ENCODE peak calls at places on chromosomes 3 and 15, in ten cellular contexts. K is hepatocyte, A is left lung, F is ascending aorta, N is cardiac muscle cell, G is adrenal gland, L is heart left ventricle, Z is A549, R is heart right ventricle, U is ovary. Q is an unnamed sample.

GRCh38 chr3:98359250-98359649 is 5.6 kb downstream of the OR5K4 start:
- DNase-seq in K (no peak), A (no peak), F (no peak), N (no peak), G (no peak), L (no peak), Z (no peak), R (no peak), U (no peak), Q (no peak)

GRCh38 chr15:32763295-32763694 is 45.5 kb downstream of the GREM1 start:
- DNase-seq in K (no peak), A (no peak), F (no peak), N (no peak), G (no peak), L (no peak), Z (no peak), R (no peak), U (no peak), Q (no peak)

GRCh38 chr3:141011511-141012262 is 39.5 kb upstream of the SPSB4 start:
- DNase-seq in K (peak; percentile 89), A (peak; percentile 70), F (peak; percentile 77), N (peak; percentile 67), G (peak; percentile 76), L (peak; percentile 82), Z (peak; percentile 56), R (peak; percentile 85), U (peak; percentile 85), Q (peak; percentile 64)

GRCh38 chr3:134034005-134034785 is 4.5 kb upstream of the SLCO2A1 start:
- DNase-seq in K (no peak), A (no peak), F (no peak), N (no peak), G (no peak), L (no peak), Z (no peak), R (no peak), U (no peak), Q (no peak)

GRCh38 chr15:31308185-31308639 is 18.4 kb upstream of the KLF13 start:
- DNase-seq in K (no peak), A (no peak), F (peak; percentile 39), N (no peak), G (no peak), L (no peak), Z (no peak), R (no peak), U (no peak), Q (no peak)

GRCh38 chr3:120274739-120275167 is 10.3 kb downstream of the GPR156 start:
- DNase-seq in K (no peak), A (peak; percentile 37), F (no peak), N (peak; percentile 41), G (peak; percentile 35), L (peak; percentile 69), Z (peak; percentile 21), R (peak; percentile 31), U (no peak), Q (no peak)

GRCh38 chr15:78387678-78388077 is 47.5 kb downstream of the CRABP1 start:
- DNase-seq in K (no peak), A (no peak), F (no peak), N (no peak), G (no peak), L (no peak), Z (no peak), R (no peak), U (no peak), Q (no peak)

GRCh38 chr15:59165726-59166125 is 40.9 kb upstream of the LDHAL6B start:
- DNase-seq in K (no peak), A (no peak), F (no peak), N (peak; percentile 22), G (no peak), L (no peak), Z (no peak), R (no peak), U (no peak), Q (no peak)

GRCh38 chr3:184777566-184778356 is 34.2 kb upstream of the VPS8 start:
- DNase-seq in K (peak; percentile 93), A (peak; percentile 86), F (peak; percentile 97), N (peak; percentile 97), G (peak; percentile 98), L (peak; percentile 91), Z (peak; percentile 91), R (peak; percentile 60), U (peak; percentile 86), Q (peak; percentile 75)

GRCh38 chr15:60651734-60652141 is 172.8 kb upstream of the ICE2 start:
- DNase-seq in K (no peak), A (no peak), F (no peak), N (no peak), G (no peak), L (no peak), Z (no peak), R (no peak), U (no peak), Q (no peak)

GRCh38 chr3:144119611-144120010 is 148.0 kb downstream of the DIPK2A start:
- DNase-seq in K (no peak), A (no peak), F (no peak), N (no peak), G (no peak), L (no peak), Z (no peak), R (no peak), U (no peak), Q (no peak)

GRCh38 chr3:141875893-141876380 is 506 bp upstream of the ATP1B3 start:
- DNase-seq in K (no peak), A (peak; percentile 79), F (peak; percentile 87), N (peak; percentile 73), G (peak; percentile 71), L (peak; percentile 76), Z (peak; percentile 81), R (peak; percentile 74), U (peak; percentile 79), Q (peak; percentile 72)

GRCh38 chr3:32856901-32857507 is 39.2 kb downstream of the TRIM71 start:
- DNase-seq in K (no peak), A (no peak), F (no peak), N (no peak), G (no peak), L (no peak), Z (no peak), R (no peak), U (peak; percentile 46), Q (no peak)

GRCh38 chr3:2923390-2923789 is 186.8 kb downstream of the IL5RA start:
- DNase-seq in K (peak; percentile 8), A (no peak), F (no peak), N (no peak), G (no peak), L (no peak), Z (no peak), R (no peak), U (no peak), Q (no peak)

GRCh38 chr3:38588276-38588971 is 61.1 kb downstream of the SCN5A start:
- DNase-seq in K (no peak), A (no peak), F (peak; percentile 44), N (no peak), G (no peak), L (peak; percentile 78), Z (no peak), R (peak; percentile 53), U (peak; percentile 15), Q (no peak)

GRCh38 chr15:88166330-88166993 is 90.1 kb downstream of the NTRK3 start:
- DNase-seq in K (peak; percentile 79), A (no peak), F (no peak), N (peak; percentile 5), G (peak; percentile 14), L (no peak), Z (no peak), R (no peak), U (no peak), Q (no peak)

GRCh38 chr3:59117378-59117777 is 67.6 kb upstream of the CFAP20DC start:
- DNase-seq in K (no peak), A (no peak), F (no peak), N (no peak), G (no peak), L (no peak), Z (no peak), R (no peak), U (no peak), Q (no peak)

GRCh38 chr3:14142567-14143270 is 17.9 kb downstream of the TMEM43 start:
- DNase-seq in K (no peak), A (no peak), F (peak; percentile 58), N (no peak), G (no peak), L (no peak), Z (no peak), R (no peak), U (no peak), Q (peak; percentile 35)

DNA sequence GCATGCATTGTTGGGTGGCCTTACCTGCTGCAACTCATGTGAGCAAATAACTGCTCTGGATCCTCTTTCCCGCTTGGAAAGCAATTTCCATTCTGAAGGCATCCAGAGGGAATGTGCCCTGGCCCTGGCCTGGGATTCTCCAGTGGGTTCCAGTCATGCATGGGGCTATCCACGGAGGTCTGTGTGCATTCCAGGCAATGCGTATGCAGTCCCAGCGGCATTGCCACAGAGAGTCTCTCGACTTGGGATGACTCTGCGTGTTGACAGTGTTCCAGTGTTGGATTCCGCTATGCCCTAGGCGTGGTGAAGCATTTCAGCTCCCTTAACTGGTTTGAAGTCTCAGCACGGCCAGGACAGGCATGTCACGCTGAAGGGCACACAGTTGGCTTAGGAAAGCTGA is 113.9 kb downstream of the SNRPN start:
- DNase-seq in K (no peak), A (no peak), F (no peak), N (no peak), G (no peak), L (peak; percentile 15), Z (no peak), R (no peak), U (no peak), Q (no peak)
- H3K9me3 ChIP-seq in K (peaks cover 58% of the 10 kb centered on the region), A (peaks cover 100% of the 10 kb centered on the region), F (peaks cover 100% of the 10 kb centered on the region), N (peaks cover 30% of the 10 kb centered on the region), G (peaks cover 3% of the 10 kb centered on the region), L (peaks cover 100% of the 10 kb centered on the region), Z (peaks cover 84% of the 10 kb centered on the region), R (peaks cover 100% of the 10 kb centered on the region), U (peaks cover 72% of the 10 kb centered on the region), Q (peaks cover 100% of the 10 kb centered on the region)

DNA sequence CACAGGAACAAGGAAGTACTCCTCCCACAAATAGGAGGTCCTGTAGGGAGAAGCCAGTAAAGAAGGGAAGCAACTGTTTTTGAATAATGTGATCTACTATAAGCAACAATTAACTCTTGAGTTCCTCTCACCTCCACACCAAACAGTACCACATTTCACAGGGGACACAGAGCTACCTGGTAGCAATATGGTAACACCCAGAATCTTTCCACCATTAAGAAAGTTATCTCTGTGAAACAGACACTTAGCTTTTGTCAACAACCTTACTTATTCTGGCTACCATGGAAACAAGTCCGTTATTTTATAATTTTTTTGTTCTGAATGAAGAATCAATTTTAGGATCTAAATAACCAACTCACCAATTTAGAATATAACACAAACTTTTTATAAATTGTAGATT is 49.5 kb downstream of the TBL1XR1 start:
- DNase-seq in K (no peak), A (no peak), F (no peak), N (no peak), G (no peak), L (no peak), Z (no peak), R (no peak), U (no peak), Q (no peak)
- H3K27ac ChIP-seq in K (no peak overlapping the region), A (no peak overlapping the region), F (no peak overlapping the region), N (no peak overlapping the region), G (no peak overlapping the region), L (no peak overlapping the region), Z (no peak overlapping the region), R (no peak overlapping the region), U (no peak overlapping the region), Q (no peak overlapping the region)

GRCh38 chr15:80991446-80991845 is 1.8 kb upstream of the MESD start:
- DNase-seq in K (no peak), A (peak; percentile 59), F (peak; percentile 79), N (peak; percentile 72), G (no peak), L (peak; percentile 71), Z (no peak), R (peak; percentile 32), U (no peak), Q (peak; percentile 23)
- TF ChIP-seq CTCF in K (no peak), A (no peak), F (no peak), N (peak; percentile 16), G (no peak), L (no peak), Z (no peak), R (no peak), U (no peak), Q (no peak)

GRCh38 chr15:74252291-74253080 is 16.4 kb downstream of the CCDC33 start:
- DNase-seq in K (no peak), A (no peak), F (no peak), N (peak; percentile 47), G (peak; percentile 47), L (peak; percentile 33), Z (no peak), R (no peak), U (no peak), Q (no peak)
- H3K9me3 ChIP-seq in K (no peaks in the 10 kb centered on the region), A (no peaks in the 10 kb centered on the region), F (no peaks in the 10 kb centered on the region), N (no peaks in the 10 kb centered on the region), G (no peaks in the 10 kb centered on the region), L (no peaks in the 10 kb centered on the region), Z (no peaks in the 10 kb centered on the region), R (no peaks in the 10 kb centered on the region), U (no peaks in the 10 kb centered on the region), Q (no peaks in the 10 kb centered on the region)

Q was measured in CD4-positive, alpha-beta T cell.